ENCODE peak calls at places on chromosomes 3 and 15, in five cellular contexts. One of them, this sample, is unnamed.

GRCh38 chr3:131303848-131304247 is 77.7 kb upstream of the NUDT16 start:
- DNase-seq in CD8-positive, alpha-beta T cell: no peak
- DNase-seq in activated naive CD8-positive, alpha-beta T cell treated with anti-CD3 and anti-CD28 coated beads, Interleukin-2, amount 10 ng/mL, durations not matched to agents 7 days and 5 days: no peak
- DNase-seq in AG08396: no peak
- DNase-seq in endothelial cell: no peak
- DNase-seq in this sample: no peak

GRCh38 chr3:138933981-138934691 is 12.8 kb downstream of the FOXL2 start:
- DNase-seq in activated naive CD8-positive, alpha-beta T cell treated with anti-CD3 and anti-CD28 coated beads, Interleukin-2, amount 10 ng/mL, durations not matched to agents 7 days and 5 days: no peak
- DNase-seq in AG08396: no peak
- DNase-seq in CD8-positive, alpha-beta T cell: no peak
- DNase-seq in endothelial cell: no peak
- DNase-seq in this sample: no peak

GRCh38 chr3:107404727-107405519 is 27.7 kb downstream of the CCDC54 start:
- DNase-seq in endothelial cell: no peak
- DNase-seq in AG08396: peak
- DNase-seq in activated naive CD8-positive, alpha-beta T cell treated with anti-CD3 and anti-CD28 coated beads, Interleukin-2, amount 10 ng/mL, durations not matched to agents 7 days and 5 days: no peak
- DNase-seq in CD8-positive, alpha-beta T cell: no peak
- DNase-seq in this sample: no peak

GRCh38 chr3:170714151-170714550 is 128.3 kb upstream of the SLC7A14 start:
- DNase-seq in activated naive CD8-positive, alpha-beta T cell treated with anti-CD3 and anti-CD28 coated beads, Interleukin-2, amount 10 ng/mL, durations not matched to agents 7 days and 5 days: no peak
- DNase-seq in CD8-positive, alpha-beta T cell: no peak
- DNase-seq in AG08396: no peak
- DNase-seq in endothelial cell: no peak
- DNase-seq in this sample: no peak

GRCh38 chr3:88713233-88713691 is 394.2 kb upstream of the EPHA3 start:
- DNase-seq in AG08396: no peak
- DNase-seq in activated naive CD8-positive, alpha-beta T cell treated with anti-CD3 and anti-CD28 coated beads, Interleukin-2, amount 10 ng/mL, durations not matched to agents 7 days and 5 days: no peak
- DNase-seq in endothelial cell: no peak
- DNase-seq in CD8-positive, alpha-beta T cell: no peak
- DNase-seq in this sample: no peak

GRCh38 chr3:195821403-195822130 is 9.8 kb upstream of the MUC4 start:
- DNase-seq in endothelial cell: no peak
- DNase-seq in CD8-positive, alpha-beta T cell: no peak
- DNase-seq in activated naive CD8-positive, alpha-beta T cell treated with anti-CD3 and anti-CD28 coated beads, Interleukin-2, amount 10 ng/mL, durations not matched to agents 7 days and 5 days: no peak
- DNase-seq in AG08396: no peak
- DNase-seq in this sample: no peak

GRCh38 chr3:31406901-31407300 is 125.8 kb upstream of the STT3B start:
- DNase-seq in endothelial cell: no peak
- DNase-seq in CD8-positive, alpha-beta T cell: no peak
- DNase-seq in activated naive CD8-positive, alpha-beta T cell treated with anti-CD3 and anti-CD28 coated beads, Interleukin-2, amount 10 ng/mL, durations not matched to agents 7 days and 5 days: no peak
- DNase-seq in AG08396: no peak
- DNase-seq in this sample: no peak

GRCh38 chr3:152380048-152380447 is 111.3 kb downstream of the MBNL1 start:
- DNase-seq in activated naive CD8-positive, alpha-beta T cell treated with anti-CD3 and anti-CD28 coated beads, Interleukin-2, amount 10 ng/mL, durations not matched to agents 7 days and 5 days: no peak
- DNase-seq in CD8-positive, alpha-beta T cell: no peak
- DNase-seq in AG08396: no peak
- DNase-seq in endothelial cell: no peak
- DNase-seq in this sample: no peak

GRCh38 chr3:184335291-184335660 is 2.1 kb upstream of the FAM131A start:
- DNase-seq in endothelial cell: no peak
- DNase-seq in CD8-positive, alpha-beta T cell: no peak
- DNase-seq in AG08396: no peak
- DNase-seq in activated naive CD8-positive, alpha-beta T cell treated with anti-CD3 and anti-CD28 coated beads, Interleukin-2, amount 10 ng/mL, durations not matched to agents 7 days and 5 days: no peak
- DNase-seq in this sample: no peak

GRCh38 chr3:143216709-143217182 is 97.2 kb downstream of the CHST2 start:
- DNase-seq in CD8-positive, alpha-beta T cell: no peak
- DNase-seq in endothelial cell: no peak
- DNase-seq in activated naive CD8-positive, alpha-beta T cell treated with anti-CD3 and anti-CD28 coated beads, Interleukin-2, amount 10 ng/mL, durations not matched to agents 7 days and 5 days: no peak
- DNase-seq in AG08396: no peak
- DNase-seq in this sample: no peak

GRCh38 chr3:102189564-102190339 is 245.1 kb upstream of the ZPLD1 start:
- DNase-seq in activated naive CD8-positive, alpha-beta T cell treated with anti-CD3 and anti-CD28 coated beads, Interleukin-2, amount 10 ng/mL, durations not matched to agents 7 days and 5 days: no peak
- DNase-seq in AG08396: no peak
- DNase-seq in CD8-positive, alpha-beta T cell: no peak
- DNase-seq in endothelial cell: no peak
- DNase-seq in this sample: no peak

GRCh38 chr3:8579101-8579500 is 65.5 kb downstream of the SSUH2 start:
- DNase-seq in AG08396: no peak
- DNase-seq in activated naive CD8-positive, alpha-beta T cell treated with anti-CD3 and anti-CD28 coated beads, Interleukin-2, amount 10 ng/mL, durations not matched to agents 7 days and 5 days: no peak
- DNase-seq in endothelial cell: no peak
- DNase-seq in CD8-positive, alpha-beta T cell: no peak
- DNase-seq in this sample: no peak

GRCh38 chr3:105801397-105801796 is 67.4 kb downstream of the CBLB start:
- DNase-seq in AG08396: no peak
- DNase-seq in activated naive CD8-positive, alpha-beta T cell treated with anti-CD3 and anti-CD28 coated beads, Interleukin-2, amount 10 ng/mL, durations not matched to agents 7 days and 5 days: no peak
- DNase-seq in CD8-positive, alpha-beta T cell: peak
- DNase-seq in endothelial cell: no peak
- DNase-seq in this sample: no peak

GRCh38 chr3:139120336-139120971 is 75.8 kb upstream of the PRR23C start:
- DNase-seq in CD8-positive, alpha-beta T cell: no peak
- DNase-seq in AG08396: peak
- DNase-seq in activated naive CD8-positive, alpha-beta T cell treated with anti-CD3 and anti-CD28 coated beads, Interleukin-2, amount 10 ng/mL, durations not matched to agents 7 days and 5 days: no peak
- DNase-seq in endothelial cell: peak
- DNase-seq in this sample: no peak

GRCh38 chr3:19885468-19885867 is 48.5 kb downstream of the EFHB start:
- DNase-seq in endothelial cell: peak
- DNase-seq in activated naive CD8-positive, alpha-beta T cell treated with anti-CD3 and anti-CD28 coated beads, Interleukin-2, amount 10 ng/mL, durations not matched to agents 7 days and 5 days: no peak
- DNase-seq in CD8-positive, alpha-beta T cell: no peak
- DNase-seq in AG08396: peak
- DNase-seq in this sample: no peak

GRCh38 chr3:41477399-41478014 is 278.2 kb downstream of the CTNNB1 start:
- DNase-seq in CD8-positive, alpha-beta T cell: no peak
- DNase-seq in endothelial cell: no peak
- DNase-seq in activated naive CD8-positive, alpha-beta T cell treated with anti-CD3 and anti-CD28 coated beads, Interleukin-2, amount 10 ng/mL, durations not matched to agents 7 days and 5 days: no peak
- DNase-seq in AG08396: no peak
- DNase-seq in this sample: no peak

GRCh38 chr3:30198162-30198561 is 408.2 kb upstream of the TGFBR2 start:
- DNase-seq in AG08396: no peak
- DNase-seq in endothelial cell: no peak
- DNase-seq in CD8-positive, alpha-beta T cell: no peak
- DNase-seq in activated naive CD8-positive, alpha-beta T cell treated with anti-CD3 and anti-CD28 coated beads, Interleukin-2, amount 10 ng/mL, durations not matched to agents 7 days and 5 days: no peak
- DNase-seq in this sample: no peak

GRCh38 chr15:62941719-62942118 is 100.8 kb upstream of the TPM1 start:
- DNase-seq in activated naive CD8-positive, alpha-beta T cell treated with anti-CD3 and anti-CD28 coated beads, Interleukin-2, amount 10 ng/mL, durations not matched to agents 7 days and 5 days: no peak
- DNase-seq in CD8-positive, alpha-beta T cell: no peak
- DNase-seq in AG08396: no peak
- DNase-seq in endothelial cell: no peak
- DNase-seq in this sample: no peak

GRCh38 chr3:23663246-23663645 is 142.5 kb upstream of the UBE2E1 start:
- DNase-seq in AG08396: no peak
- DNase-seq in CD8-positive, alpha-beta T cell: no peak
- DNase-seq in endothelial cell: no peak
- DNase-seq in activated naive CD8-positive, alpha-beta T cell treated with anti-CD3 and anti-CD28 coated beads, Interleukin-2, amount 10 ng/mL, durations not matched to agents 7 days and 5 days: no peak
- DNase-seq in this sample: no peak

GRCh38 chr3:140298043-140298442 is 363.1 kb downstream of the CLSTN2 start:
- DNase-seq in AG08396: no peak
- DNase-seq in CD8-positive, alpha-beta T cell: no peak
- DNase-seq in activated naive CD8-positive, alpha-beta T cell treated with anti-CD3 and anti-CD28 coated beads, Interleukin-2, amount 10 ng/mL, durations not matched to agents 7 days and 5 days: no peak
- DNase-seq in endothelial cell: no peak
- DNase-seq in this sample: no peak

GRCh38 chr3:106381265-106381942 is 512.6 kb upstream of the CBLB start:
- DNase-seq in CD8-positive, alpha-beta T cell: no peak
- DNase-seq in AG08396: no peak
- DNase-seq in endothelial cell: no peak
- DNase-seq in activated naive CD8-positive, alpha-beta T cell treated with anti-CD3 and anti-CD28 coated beads, Interleukin-2, amount 10 ng/mL, durations not matched to agents 7 days and 5 days: no peak
- DNase-seq in this sample: no peak

GRCh38 chr15:38201714-38202113 is 50.9 kb upstream of the SPRED1 start:
- DNase-seq in endothelial cell: no peak
- DNase-seq in AG08396: no peak
- DNase-seq in activated naive CD8-positive, alpha-beta T cell treated with anti-CD3 and anti-CD28 coated beads, Interleukin-2, amount 10 ng/mL, durations not matched to agents 7 days and 5 days: no peak
- DNase-seq in CD8-positive, alpha-beta T cell: no peak
- DNase-seq in this sample: no peak

GRCh38 chr15:37819191-37819590 is 115.2 kb upstream of the TMCO5A start:
- DNase-seq in CD8-positive, alpha-beta T cell: no peak
- DNase-seq in endothelial cell: no peak
- DNase-seq in AG08396: peak
- DNase-seq in activated naive CD8-positive, alpha-beta T cell treated with anti-CD3 and anti-CD28 coated beads, Interleukin-2, amount 10 ng/mL, durations not matched to agents 7 days and 5 days: no peak
- DNase-seq in this sample: no peak

GRCh38 chr3:42535981-42536784 is 33.7 kb downstream of the VIPR1 start:
- DNase-seq in CD8-positive, alpha-beta T cell: peak
- DNase-seq in activated naive CD8-positive, alpha-beta T cell treated with anti-CD3 and anti-CD28 coated beads, Interleukin-2, amount 10 ng/mL, durations not matched to agents 7 days and 5 days: no peak
- DNase-seq in AG08396: peak
- DNase-seq in endothelial cell: peak
- DNase-seq in this sample: peak

GRCh38 chr3:119690043-119690656 is 12.7 kb upstream of the CFAP91 start:
- DNase-seq in AG08396: peak
- DNase-seq in activated naive CD8-positive, alpha-beta T cell treated with anti-CD3 and anti-CD28 coated beads, Interleukin-2, amount 10 ng/mL, durations not matched to agents 7 days and 5 days: no peak
- DNase-seq in endothelial cell: no peak
- DNase-seq in CD8-positive, alpha-beta T cell: no peak
- DNase-seq in this sample: no peak

GRCh38 chr15:52397118-52397517 is 101.5 kb upstream of the MYO5C start:
- DNase-seq in activated naive CD8-positive, alpha-beta T cell treated with anti-CD3 and anti-CD28 coated beads, Interleukin-2, amount 10 ng/mL, durations not matched to agents 7 days and 5 days: no peak
- DNase-seq in CD8-positive, alpha-beta T cell: no peak
- DNase-seq in AG08396: no peak
- DNase-seq in endothelial cell: no peak
- DNase-seq in this sample: no peak

GRCh38 chr15:35737521-35737920 is 191.6 kb upstream of the DPH6 start:
- DNase-seq in activated naive CD8-positive, alpha-beta T cell treated with anti-CD3 and anti-CD28 coated beads, Interleukin-2, amount 10 ng/mL, durations not matched to agents 7 days and 5 days: no peak
- DNase-seq in CD8-positive, alpha-beta T cell: no peak
- DNase-seq in endothelial cell: no peak
- DNase-seq in AG08396: no peak
- DNase-seq in this sample: no peak

GRCh38 chr3:59809750-59810444 is 760.1 kb upstream of the CFAP20DC start:
- DNase-seq in activated naive CD8-positive, alpha-beta T cell treated with anti-CD3 and anti-CD28 coated beads, Interleukin-2, amount 10 ng/mL, durations not matched to agents 7 days and 5 days: peak
- DNase-seq in AG08396: peak
- DNase-seq in endothelial cell: no peak
- DNase-seq in CD8-positive, alpha-beta T cell: no peak
- DNase-seq in this sample: no peak

GRCh38 chr15:68364028-68364659 is 67.8 kb downstream of the ITGA11 start:
- DNase-seq in AG08396: peak
- DNase-seq in endothelial cell: no peak
- DNase-seq in CD8-positive, alpha-beta T cell: no peak
- DNase-seq in activated naive CD8-positive, alpha-beta T cell treated with anti-CD3 and anti-CD28 coated beads, Interleukin-2, amount 10 ng/mL, durations not matched to agents 7 days and 5 days: no peak
- DNase-seq in this sample: no peak